ENCODE peak calls at places on chromosomes 16 and 17, in eight cellular contexts. P is epithelial cell of esophagus; X is cardiac fibroblast; B is glutamatergic neuron; D is CD4-positive, alpha-beta T cell; L is uterus; Y is sigmoid colon; T is neural crest cell. R is an unnamed sample.

GRCh38 chr17:39704821-39705551 is 5.1 kb downstream of the ERBB2 start:
- DNase-seq in P (peak), X (peak), B (no peak), D (no peak), L (no peak), Y (no peak), T (no peak), R (no peak)

GRCh38 chr17:21001111-21001812 is 41.5 kb downstream of the USP22 start:
- DNase-seq in P (no peak), X (no peak), B (no peak), D (no peak), L (no peak), Y (no peak), T (no peak), R (peak)

GRCh38 chr16:24534634-24535033 is 4.7 kb upstream of the RBBP6 start:
- DNase-seq in P (no peak), X (peak), B (no peak), D (no peak), L (no peak), Y (no peak), T (no peak), R (no peak)

GRCh38 chr16:67820608-67821259 is 14.0 kb downstream of the TSNAXIP1 start:
- DNase-seq in P (no peak), X (no peak), B (no peak), D (no peak), L (no peak), Y (no peak), T (no peak), R (no peak)

GRCh38 chr17:20992987-20993862 is 49.6 kb downstream of the USP22 start:
- DNase-seq in P (peak), X (peak), B (peak), D (peak), L (peak), Y (peak), T (peak), R (peak)

GRCh38 chr17:78986048-78986648 is 6.4 kb upstream of the LGALS3BP start:
- DNase-seq in P (no peak), X (peak), B (no peak), D (no peak), L (no peak), Y (no peak), T (no peak), R (peak)

GRCh38 chr16:2955779-2956565 is 8.1 kb upstream of the KREMEN2 start:
- DNase-seq in P (no peak), X (no peak), B (no peak), D (no peak), L (no peak), Y (no peak), T (no peak), R (no peak)

GRCh38 chr16:84369938-84370627 is 1.7 kb downstream of the ATP2C2 start:
- DNase-seq in P (peak), X (no peak), B (no peak), D (no peak), L (no peak), Y (no peak), T (no peak), R (no peak)

GRCh38 chr17:66025551-66025950 is 166.4 kb downstream of the CEP112 start:
- DNase-seq in P (no peak), X (peak), B (no peak), D (no peak), L (no peak), Y (no peak), T (no peak), R (no peak)

GRCh38 chr16:2704983-2705275 is 15.1 kb downstream of the PRSS27 start:
- DNase-seq in P (no peak), X (no peak), B (no peak), D (no peak), L (no peak), Y (no peak), T (no peak), R (no peak)

DNA sequence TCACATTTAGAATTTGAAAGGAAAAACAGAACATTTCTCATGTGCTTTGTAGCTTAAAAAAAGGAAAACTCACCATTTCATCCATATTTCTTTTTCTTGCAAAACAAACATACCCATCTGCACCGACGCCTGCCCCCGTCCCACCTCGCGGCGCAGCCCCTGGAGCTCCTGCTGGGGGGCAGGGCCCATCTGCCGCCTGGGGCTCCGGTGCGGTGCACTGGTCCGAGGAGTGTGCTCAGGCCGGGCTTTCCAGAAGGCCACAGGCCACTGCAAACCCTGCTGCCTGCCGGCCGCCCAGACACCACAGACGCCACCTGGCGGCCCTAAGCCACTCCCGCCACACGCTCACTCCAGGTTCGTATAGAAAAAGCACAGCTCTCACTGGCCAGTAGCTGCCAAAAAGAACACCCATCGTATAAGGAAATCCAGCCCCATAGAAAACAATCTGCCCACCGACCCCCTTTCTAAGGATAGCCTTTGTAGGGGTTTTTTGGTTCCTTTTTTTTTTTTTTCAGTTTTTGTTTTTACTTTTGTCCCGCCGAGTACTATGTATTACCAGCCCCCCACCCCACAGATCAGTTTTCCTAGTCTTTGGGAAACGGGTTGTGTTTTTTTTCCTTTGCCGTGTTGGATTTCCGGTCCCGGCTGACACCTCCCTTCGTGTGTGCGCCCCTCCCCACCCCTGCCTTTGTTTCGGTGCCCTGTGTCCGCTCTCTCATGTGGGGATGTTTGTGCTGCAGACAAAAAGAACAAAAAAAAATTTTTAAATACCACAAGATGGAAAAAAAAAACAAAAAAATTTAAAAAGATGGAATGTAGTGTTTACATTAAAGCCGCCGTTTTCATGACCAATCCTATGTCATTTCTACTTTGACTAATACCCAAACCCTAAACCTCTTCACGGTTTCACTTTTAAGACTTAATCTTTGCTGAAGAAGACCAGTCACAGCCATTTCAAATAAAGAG is 68.8 kb downstream of the AMFR start:
- DNase-seq in P (peak), X (peak), B (peak), D (peak), L (peak), Y (peak), T (peak), R (peak)
- TF ChIP-seq CTCF in P (peak), X (peak), B (peak), D (peak), L (peak), Y (peak), T (peak), R (peak)

GRCh38 chr17:59856859-59857794 is 35.6 kb downstream of the TUBD1 start:
- DNase-seq in P (peak), X (no peak), B (no peak), D (no peak), L (no peak), Y (peak), T (no peak), R (no peak)

GRCh38 chr17:59858167-59858790 is 34.5 kb downstream of the TUBD1 start:
- DNase-seq in P (no peak), X (no peak), B (no peak), D (no peak), L (no peak), Y (peak), T (no peak), R (no peak)

GRCh38 chr17:59863607-59864006 is 29.1 kb downstream of the TUBD1 start:
- DNase-seq in P (no peak), X (peak), B (no peak), D (no peak), L (no peak), Y (no peak), T (no peak), R (no peak)

GRCh38 chr17:59859444-59860025 is 33.2 kb downstream of the TUBD1 start:
- DNase-seq in P (peak), X (peak), B (no peak), D (no peak), L (no peak), Y (peak), T (no peak), R (no peak)
- TF ChIP-seq CTCF in P (peak), X (peak), B (no peak), D (peak), L (peak), Y (peak), T (peak), R (peak)

DNA sequence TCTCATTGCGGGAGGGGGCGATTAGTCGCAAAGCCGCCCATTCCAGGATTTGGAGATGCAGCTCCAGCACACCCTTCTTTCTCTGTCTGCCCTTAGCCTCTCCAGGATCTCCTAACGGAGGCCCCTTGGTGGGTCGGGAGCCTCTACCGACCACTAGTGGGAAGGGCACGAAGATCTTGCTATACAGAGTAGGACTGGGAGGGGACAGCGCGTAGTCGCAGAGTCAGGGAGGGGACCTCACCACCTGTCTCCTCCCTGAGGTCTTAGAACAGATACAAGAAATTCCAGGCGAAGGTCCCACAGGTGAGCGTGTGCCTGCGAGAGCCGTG is 569 bp upstream of the SMTNL2 start:
- DNase-seq in P (no peak), X (no peak), B (peak), D (no peak), L (no peak), Y (no peak), T (peak), R (peak)
- TF ChIP-seq CTCF in P (no peak), X (peak), B (peak), D (peak), L (peak), Y (no peak), T (peak), R (peak)

GRCh38 chr16:5033256-5034166 is at the start of gene NAGPA:
- DNase-seq in P (peak), X (peak), B (peak), D (peak), L (peak), Y (peak), T (peak), R (peak)

GRCh38 chr16:5034167-5034523 is 410 bp upstream of the NAGPA start:
- DNase-seq in P (no peak), X (no peak), B (no peak), D (no peak), L (no peak), Y (no peak), T (no peak), R (no peak)

GRCh38 chr16:5032748-5033167 is 977 bp downstream of the NAGPA start:
- DNase-seq in P (peak), X (peak), B (no peak), D (no peak), L (no peak), Y (no peak), T (no peak), R (no peak)

GRCh38 chr16:5035909-5036227 is 2.1 kb upstream of the NAGPA start:
- DNase-seq in P (no peak), X (no peak), B (no peak), D (no peak), L (no peak), Y (no peak), T (no peak), R (no peak)

DNA sequence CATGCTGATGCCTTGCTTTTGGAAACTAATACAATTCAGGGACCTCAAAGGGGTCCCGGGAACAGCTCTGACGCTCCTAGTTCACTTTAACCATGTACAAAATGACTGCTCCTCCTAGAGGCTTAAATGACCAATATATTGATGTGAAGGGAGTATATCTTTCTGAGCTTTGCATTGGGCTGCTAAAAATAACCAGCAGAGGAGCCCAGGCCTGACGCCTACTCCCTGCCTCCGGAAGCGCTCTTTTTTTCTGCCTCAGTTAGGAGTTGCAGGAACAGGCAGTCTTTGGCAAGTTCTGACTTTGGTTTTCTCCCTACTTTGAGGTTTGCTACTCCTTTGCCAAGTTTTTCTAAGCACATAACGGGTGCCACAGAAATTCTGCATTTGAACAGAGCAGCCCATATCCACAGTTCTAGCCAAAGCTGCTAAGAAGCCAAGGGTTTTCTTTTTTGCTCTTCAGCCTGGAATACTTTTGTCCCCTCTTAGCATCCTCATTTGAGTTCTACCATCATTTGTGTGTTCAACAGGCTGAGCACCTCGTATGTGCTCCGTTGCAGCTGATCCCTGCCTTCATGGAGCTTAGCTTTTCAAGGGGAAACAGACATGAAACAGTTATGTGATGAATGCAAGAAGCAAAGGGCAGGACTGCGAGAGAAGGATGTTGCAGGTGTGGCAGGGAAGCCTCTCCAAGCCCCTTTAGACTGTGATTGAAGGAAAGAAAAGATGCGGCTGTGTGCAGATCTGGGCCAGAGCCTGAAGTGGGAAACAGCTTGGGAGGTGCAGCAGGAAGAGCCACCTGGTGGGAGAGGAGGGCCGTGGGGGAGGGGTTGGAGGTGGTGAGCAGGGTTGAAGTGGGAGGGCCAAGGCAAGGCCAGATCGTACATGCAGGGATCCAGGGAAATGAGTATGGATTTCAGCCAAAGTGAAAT is 2.8 kb upstream of the NAGPA start:
- DNase-seq in P (no peak), X (peak), B (no peak), D (no peak), L (no peak), Y (no peak), T (no peak), R (no peak)
- TF ChIP-seq CTCF in P (no peak), X (no peak), B (no peak), D (no peak), L (no peak), Y (no peak), T (no peak), R (no peak)

DNA sequence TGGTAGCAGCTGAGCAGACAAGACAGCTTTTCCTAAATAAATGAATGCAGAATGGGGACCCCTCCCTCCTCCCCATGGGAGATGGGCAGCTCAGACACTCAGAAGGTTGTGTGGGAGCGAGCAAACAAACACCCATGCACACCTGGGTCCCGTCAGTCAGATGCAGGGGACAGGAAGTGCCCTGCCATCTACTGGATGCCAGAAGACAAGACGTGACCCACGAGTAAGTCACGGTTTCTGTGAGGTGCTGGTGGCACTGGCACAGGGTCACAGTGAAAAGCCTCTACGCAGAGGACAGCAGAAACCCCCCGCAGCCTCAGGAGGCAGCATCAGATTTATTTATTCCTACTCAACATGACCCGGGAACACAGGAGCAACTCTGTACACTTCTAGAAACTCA is 8.4 kb downstream of the HBQ1 start:
- DNase-seq in P (no peak), X (no peak), B (no peak), D (peak), L (no peak), Y (no peak), T (no peak), R (peak)
- TF ChIP-seq CTCF in P (peak), X (no peak), B (no peak), D (peak), L (no peak), Y (no peak), T (peak), R (peak)

DNA sequence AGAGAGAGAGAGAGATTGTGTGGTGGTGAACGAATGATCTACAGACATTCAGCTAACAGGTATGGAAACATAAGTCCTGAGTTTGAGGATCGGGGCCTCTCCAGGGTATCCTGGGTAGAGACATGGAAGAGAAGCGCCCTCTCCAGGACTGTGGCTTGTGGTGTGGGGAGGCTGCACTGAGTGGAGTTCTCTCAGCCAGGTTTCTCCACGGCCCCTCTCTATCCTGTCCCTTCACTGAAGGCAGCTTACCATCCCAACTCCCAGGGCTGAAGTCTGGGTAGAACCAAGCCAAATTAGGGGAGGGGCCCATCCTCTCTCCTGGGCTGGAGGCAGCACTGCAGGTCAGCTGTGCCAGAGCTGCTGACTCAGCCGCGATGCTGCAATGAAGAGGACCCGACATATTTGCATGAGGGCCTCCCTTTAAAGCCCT is 6.2 kb downstream of the C1QL1 start:
- DNase-seq in P (no peak), X (no peak), B (no peak), D (no peak), L (no peak), Y (peak), T (no peak), R (no peak)
- TF ChIP-seq CTCF in P (no peak), X (no peak), B (no peak), D (no peak), L (no peak), Y (no peak), T (no peak), R (no peak)